ENCODE peak calls at places on chromosomes 13 and 19, in four cellular contexts. M is HepG2, X is K562, Q is GM12878. P is an unnamed sample.

GRCh38 chr19:54451997-54452396 is 3.0 kb downstream of the LENG8 start:
- DNase-seq in X (no peak), Q (no peak), M (no peak), P (no peak)

GRCh38 chr19:14775855-14776254 is 2.5 kb downstream of the ADGRE2 start:
- DNase-seq in M (no peak), X (peak; percentile 75), Q (no peak), P (no peak)

GRCh38 chr19:14089662-14090508 is 666 bp downstream of the SAMD1 start:
- DNase-seq in M (no peak), Q (no peak), X (peak; percentile 76), P (no peak)

GRCh38 chr19:38513762-38514167 is 80.3 kb downstream of the RYR1 start:
- DNase-seq in M (no peak), Q (no peak), X (no peak), P (no peak)

GRCh38 chr19:13334801-13335481 is 171.3 kb downstream of the CACNA1A start:
- DNase-seq in M (no peak), Q (no peak), X (peak; percentile 18), P (no peak)

GRCh38 chr19:10339380-10339960 is at the start of gene ICAM3:
- DNase-seq in M (no peak), X (no peak), Q (peak; percentile 43), P (no peak)

GRCh38 chr13:101728615-101729014 is 276.1 kb downstream of the ITGBL1 start:
- DNase-seq in Q (no peak), X (no peak), M (no peak), P (no peak)

GRCh38 chr13:76812206-76812882 is 73.9 kb downstream of the KCTD12 start:
- DNase-seq in Q (no peak), X (no peak), M (no peak), P (peak; percentile 71)

GRCh38 chr19:57410748-57411671 is at the start of gene ZNF17:
- DNase-seq in X (peak; percentile 95), Q (peak; percentile 75), M (peak; percentile 91), P (peak; percentile 75)

GRCh38 chr19:2123682-2124387 is 27.1 kb downstream of the IZUMO4 start:
- DNase-seq in Q (no peak), M (no peak), X (peak; percentile 17), P (no peak)

GRCh38 chr13:60226507-60226906 is 62.8 kb upstream of the DIAPH3 start:
- DNase-seq in X (peak; percentile 76), Q (no peak), M (peak; percentile 15), P (no peak)

GRCh38 chr19:40739030-40739839 is 11.0 kb downstream of the ACTMAP start:
- DNase-seq in M (no peak), Q (no peak), X (no peak), P (no peak)

GRCh38 chr19:5145521-5146511 is 176.9 kb downstream of the KDM4B start:
- DNase-seq in X (no peak), M (no peak), Q (no peak), P (no peak)

GRCh38 chr19:5142725-5143097 is 173.8 kb downstream of the KDM4B start:
- DNase-seq in M (no peak), Q (no peak), X (no peak), P (no peak)

GRCh38 chr19:5141926-5142724 is 173.2 kb downstream of the KDM4B start:
- DNase-seq in Q (no peak), X (no peak), M (no peak), P (no peak)

GRCh38 chr19:5143471-5144411 is 174.8 kb downstream of the KDM4B start:
- DNase-seq in M (no peak), X (no peak), Q (no peak), P (no peak)

GRCh38 chr19:5144545-5145179 is 175.7 kb downstream of the KDM4B start:
- DNase-seq in M (no peak), X (no peak), Q (no peak), P (no peak)
- TF ChIP-seq POLR2AphosphoS5 in M (no peak), X (no peak), Q (peak; percentile 33), P (no peak)

DNA sequence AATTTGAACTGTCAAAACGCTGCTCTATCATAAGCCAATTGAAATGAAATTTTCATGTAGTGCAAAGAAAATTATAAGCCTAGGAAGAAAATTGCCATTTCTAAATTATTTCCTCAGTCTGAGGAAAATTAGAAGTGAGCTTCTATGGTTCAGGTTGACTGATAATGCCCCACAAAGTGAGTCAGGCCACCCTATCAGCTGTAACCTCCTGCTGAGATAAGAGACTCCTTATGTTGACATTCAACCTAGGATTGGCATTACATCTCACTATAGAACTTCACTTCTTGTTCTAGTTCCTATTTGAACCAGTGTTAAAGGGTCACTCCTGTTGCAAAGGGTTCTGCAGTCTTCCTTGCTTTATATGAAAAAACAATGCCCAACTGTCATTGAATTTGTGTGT is 32.6 kb upstream of the RFC3 start:
- DNase-seq in Q (no peak), M (no peak), X (peak; percentile 14), P (no peak)
- H3K9ac ChIP-seq in Q (no peak overlapping the region), M (no peak overlapping the region), X (no peak overlapping the region), P (no peak overlapping the region)

GRCh38 chr19:497861-498590 is 1.7 kb downstream of the MADCAM1 start:
- DNase-seq in Q (no peak), X (no peak), M (no peak), P (no peak)
- TF ChIP-seq EZH2 in Q (no peak), X (no peak), M (no peak), P (no peak)

DNA sequence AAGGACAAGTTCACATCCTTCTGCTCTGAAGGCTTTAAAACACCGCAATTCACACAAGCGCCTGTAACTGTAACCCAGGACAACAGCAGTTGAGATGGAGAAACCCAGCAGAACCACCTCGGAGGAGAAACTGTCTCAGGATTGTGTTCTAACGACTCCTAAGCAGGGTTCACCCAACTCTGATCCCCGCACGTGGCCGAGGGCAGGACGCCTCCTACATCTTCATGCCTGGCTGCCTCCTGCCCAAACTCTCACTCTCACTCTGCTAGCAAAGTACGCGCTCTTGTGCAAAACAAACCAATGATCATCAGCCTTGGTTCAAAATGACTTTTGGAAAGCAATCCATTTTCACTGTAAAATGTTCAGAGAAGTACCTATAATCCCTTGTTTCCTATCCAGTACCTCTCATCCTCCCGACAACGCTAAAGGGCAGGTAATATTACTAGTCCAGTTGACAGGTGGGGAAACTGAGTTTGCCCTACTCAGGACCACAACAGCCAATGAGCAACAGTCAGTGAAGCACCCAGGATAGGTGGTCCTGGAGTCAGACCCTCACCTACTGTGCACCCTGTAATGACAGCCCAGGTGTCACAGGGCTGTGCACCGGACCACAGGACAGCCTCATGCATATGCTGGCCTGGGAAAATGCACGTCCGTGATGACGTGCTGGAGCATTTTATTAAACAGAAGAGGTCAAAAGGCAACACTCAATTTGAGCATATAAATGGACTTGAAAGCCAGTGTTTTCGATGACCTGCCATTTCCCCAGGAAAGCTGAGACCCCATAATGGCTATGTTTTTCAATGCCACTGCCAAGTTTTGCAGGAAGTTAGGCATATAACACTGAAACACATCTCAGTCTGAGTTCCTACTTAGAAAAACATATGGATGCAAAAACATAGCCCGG is 25.4 kb downstream of the EPS15L1 start:
- DNase-seq in M (no peak), X (no peak), Q (peak; percentile 77), P (no peak)
- TF ChIP-seq POLR2AphosphoS5 in M (no peak), X (no peak), Q (peak; percentile 62), P (no peak)

GRCh38 chr13:111387026-111387871 is 66.8 kb downstream of the TEX29 start:
- DNase-seq in Q (no peak), X (no peak), M (no peak), P (no peak)

GRCh38 chr13:111390522-111391270 is 70.3 kb downstream of the TEX29 start:
- DNase-seq in Q (no peak), M (no peak), X (no peak), P (no peak)

GRCh38 chr13:111388851-111389500 is 68.5 kb downstream of the TEX29 start:
- DNase-seq in M (no peak), X (no peak), Q (no peak), P (no peak)

GRCh38 chr13:111389621-111390521 is 69.4 kb downstream of the TEX29 start:
- DNase-seq in Q (no peak), M (no peak), X (no peak), P (no peak)

DNA sequence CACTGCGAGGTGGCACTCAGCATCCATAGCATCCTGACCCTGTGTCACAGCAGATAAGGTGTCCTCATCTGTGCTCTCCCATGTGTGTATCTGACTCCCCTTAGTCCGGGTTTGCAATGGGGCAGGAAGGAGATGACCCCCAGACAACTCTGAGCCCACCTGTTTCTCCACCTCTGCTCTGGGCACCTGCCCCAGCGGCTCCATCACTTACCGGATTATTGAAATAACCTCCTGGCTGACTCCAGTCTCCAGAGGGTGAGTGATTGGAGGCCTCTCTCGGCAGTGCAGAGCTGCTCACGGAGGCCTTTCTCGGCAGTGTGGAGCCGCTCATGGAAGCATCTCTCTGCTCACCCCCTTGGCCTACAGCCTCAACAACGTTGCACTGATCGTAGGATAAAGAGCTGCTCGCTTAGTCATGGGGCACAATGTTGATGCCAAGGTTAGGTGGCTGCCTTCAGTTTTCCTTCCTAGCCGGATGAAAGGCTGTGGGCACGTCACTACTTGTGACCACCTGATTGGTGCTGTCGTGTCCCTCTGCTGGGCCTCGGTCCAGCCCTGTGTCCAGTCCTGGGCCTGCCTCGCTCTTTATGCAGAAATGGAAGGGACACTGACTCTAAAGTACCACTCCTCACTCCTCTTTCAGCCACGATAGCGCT is 67.6 kb downstream of the TEX29 start:
- DNase-seq in Q (no peak), M (no peak), X (no peak), P (no peak)
- H3K9ac ChIP-seq in Q (no peak overlapping the region), M (no peak overlapping the region), X (no peak overlapping the region), P (no peak overlapping the region)

DNA sequence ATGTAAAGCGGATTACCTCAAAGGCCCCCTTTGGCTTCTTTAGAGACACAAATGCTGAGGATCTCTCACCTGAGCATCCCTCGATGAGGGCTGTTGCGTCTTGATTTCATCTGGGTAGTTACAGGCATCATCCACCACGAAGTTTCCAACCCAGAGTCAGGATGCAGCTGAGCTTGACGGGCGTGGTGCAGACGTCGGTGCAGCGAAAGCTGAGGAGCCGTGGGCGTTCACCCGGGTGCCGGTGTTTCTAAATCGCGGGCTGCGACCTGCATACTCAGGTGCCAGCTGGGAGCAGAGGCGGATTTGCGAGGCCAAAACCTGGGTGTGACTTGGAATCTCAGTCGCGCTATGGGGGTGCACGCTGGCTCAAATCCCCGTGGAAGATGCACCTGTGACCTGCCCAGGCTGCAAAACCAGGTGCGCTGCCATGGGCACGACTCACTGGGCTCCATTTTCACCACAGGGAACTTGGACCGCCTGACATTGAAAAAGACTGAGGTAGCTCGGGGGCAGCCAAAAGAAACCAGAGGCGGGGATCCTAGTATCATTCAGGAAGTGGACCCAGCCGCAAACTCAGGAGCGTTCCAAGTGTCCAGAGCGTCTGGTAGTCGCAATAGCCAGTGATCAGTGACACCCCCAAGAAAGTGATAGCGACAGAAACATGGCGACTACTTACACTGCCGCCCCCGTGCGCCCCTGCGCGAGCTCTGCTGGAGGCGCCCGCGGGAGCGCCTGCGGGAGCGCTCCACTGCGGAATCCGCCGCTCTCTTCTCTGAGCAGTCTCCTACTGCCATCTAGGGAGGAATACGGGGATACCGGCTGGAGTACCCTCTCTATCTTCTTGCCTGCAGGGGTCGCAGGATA is 36.4 kb upstream of the IGFL4 start:
- DNase-seq in X (peak; percentile 87), M (peak; percentile 87), Q (no peak), P (peak; percentile 74)
- TF ChIP-seq EZH2 in X (no peak), M (no peak), Q (no peak), P (no peak)

GRCh38 chr19:44908836-44909201 is 3.2 kb downstream of the APOE start:
- DNase-seq in Q (no peak), M (no peak), X (no peak), P (no peak)
- TF ChIP-seq POLR2AphosphoS5 in Q (no peak), M (no peak), X (no peak), P (no peak)

GRCh38 chr19:29275266-29275665 is 62.3 kb upstream of the UQCRFS1 start:
- DNase-seq in Q (no peak), M (no peak), X (no peak), P (no peak)
- H3K9ac ChIP-seq in Q (no peak overlapping the region), M (no peak overlapping the region), X (no peak overlapping the region), P (no peak overlapping the region)